ENCODE peak calls at places on chromosomes 12 and 14, in four cellular contexts. L is H1, Y is GM06990, G is esophagus squamous epithelium. F is an unnamed sample.

GRCh38 chr12:78725951-78726550 is 138.5 kb upstream of the SYT1 start:
- DNase-seq in L (no peak), Y (no peak), G (no peak), F (no peak)

GRCh38 chr12:91853350-91854127 is 292.1 kb downstream of the BTG1 start:
- DNase-seq in L (no peak), Y (no peak), G (no peak), F (no peak)

GRCh38 chr12:68557011-68557715 is 53.5 kb upstream of the RAP1B start:
- DNase-seq in L (no peak), Y (no peak), G (no peak), F (no peak)

GRCh38 chr12:67367843-67368242 is 98.7 kb downstream of the CAND1 start:
- DNase-seq in L (no peak), Y (no peak), G (no peak), F (no peak)

GRCh38 chr12:132403636-132404434 is 74.4 kb upstream of the GALNT9 start:
- DNase-seq in L (no peak), Y (no peak), G (no peak), F (no peak)

GRCh38 chr12:64273527-64274403 is 51.7 kb upstream of the KICS2 start:
- DNase-seq in L (peak; percentile 71), Y (peak; percentile 6), G (no peak), F (peak; percentile 27)

GRCh38 chr12:119613319-119613936 is 19.9 kb downstream of the TMEM233 start:
- DNase-seq in L (no peak), Y (no peak), G (no peak), F (no peak)

GRCh38 chr14:65304239-65304638 is 108.3 kb upstream of the FUT8 start:
- DNase-seq in L (no peak), Y (peak; percentile 73), G (no peak), F (no peak)

GRCh38 chr14:92615451-92615850 is 101.9 kb downstream of the RIN3 start:
- DNase-seq in L (no peak), Y (peak; percentile 52), G (no peak), F (peak; percentile 55)

GRCh38 chr12:113136128-113136989 is 798 bp upstream of the RASAL1 start:
- DNase-seq in L (peak; percentile 71), Y (no peak), G (no peak), F (no peak)

GRCh38 chr12:72540811-72541210 is 268.6 kb downstream of the TRHDE start:
- DNase-seq in L (no peak), Y (no peak), G (no peak), F (no peak)

GRCh38 chr12:120007272-120007671 is 18.2 kb downstream of the BICDL1 start:
- DNase-seq in L (no peak), Y (peak; percentile 41), G (no peak), F (no peak)

GRCh38 chr12:48351022-48351708 is 446 bp upstream of the ZNF641 start:
- DNase-seq in L (no peak), Y (no peak), G (no peak), F (no peak)

GRCh38 chr14:63659726-63660125 is 18.1 kb upstream of the WDR89 start:
- DNase-seq in L (no peak), Y (no peak), G (no peak), F (no peak)

GRCh38 chr14:70011098-70011497 is 131.9 kb downstream of the SMOC1 start:
- DNase-seq in L (no peak), Y (no peak), G (no peak), F (no peak)

GRCh38 chr14:100824156-100824555 is 1.8 kb upstream of the MEG3 start:
- DNase-seq in L (peak; percentile 81), Y (no peak), G (no peak), F (peak; percentile 47)

GRCh38 chr12:31029916-31030562 is 43.6 kb upstream of the DDX11 start:
- DNase-seq in L (peak; percentile 35), Y (no peak), G (no peak), F (no peak)

GRCh38 chr14:72558721-72559120 is 335.2 kb downstream of the DPF3 start:
- DNase-seq in L (no peak), Y (no peak), G (no peak), F (no peak)

GRCh38 chr14:95261616-95262510 is 57.8 kb downstream of the CLMN start:
- DNase-seq in L (no peak), Y (no peak), G (no peak), F (no peak)

GRCh38 chr12:8088574-8088973 is 6.5 kb downstream of the NECAP1 start:
- DNase-seq in L (no peak), Y (peak; percentile 25), G (no peak), F (peak; percentile 54)

GRCh38 chr14:44053422-44053821 is 453.7 kb downstream of the FSCB start:
- DNase-seq in L (no peak), Y (no peak), G (no peak), F (no peak)

GRCh38 chr12:111396726-111397445 is 8.8 kb upstream of the SH2B3 start:
- DNase-seq in L (peak; percentile 98), Y (peak; percentile 89), G (peak; percentile 36), F (peak; percentile 89)

GRCh38 chr14:47365248-47365647 is 310.2 kb downstream of the MDGA2 start:
- DNase-seq in L (no peak), Y (no peak), G (no peak), F (no peak)

GRCh38 chr14:88993946-88994345 is 169.5 kb downstream of the TTC8 start:
- DNase-seq in L (no peak), Y (no peak), G (no peak), F (no peak)

GRCh38 chr12:79006306-79006705 is 141.7 kb downstream of the SYT1 start:
- DNase-seq in L (no peak), Y (no peak), G (no peak), F (no peak)

GRCh38 chr14:87368751-87369150 is 624.2 kb downstream of the GALC start:
- DNase-seq in L (no peak), Y (no peak), G (no peak), F (no peak)

GRCh38 chr12:96501139-96501741 is 11.9 kb downstream of the CFAP54 start:
- DNase-seq in L (no peak), Y (peak; percentile 66), G (peak; percentile 16), F (no peak)

GRCh38 chr14:57933363-57933762 is 67.5 kb upstream of the SLC35F4 start:
- DNase-seq in L (no peak), Y (no peak), G (no peak), F (no peak)

GRCh38 chr12:75781532-75782046 is 250.0 kb downstream of the PHLDA1 start:
- DNase-seq in L (no peak), Y (no peak), G (no peak), F (no peak)

GRCh38 chr12:59717436-59717835 is 121.6 kb downstream of the SLC16A7 start:
- DNase-seq in L (no peak), Y (no peak), G (no peak), F (no peak)

GRCh38 chr12:20549115-20549719 is 145.9 kb upstream of the SLCO1C1 start:
- DNase-seq in L (no peak), Y (no peak), G (no peak), F (no peak)

DNA sequence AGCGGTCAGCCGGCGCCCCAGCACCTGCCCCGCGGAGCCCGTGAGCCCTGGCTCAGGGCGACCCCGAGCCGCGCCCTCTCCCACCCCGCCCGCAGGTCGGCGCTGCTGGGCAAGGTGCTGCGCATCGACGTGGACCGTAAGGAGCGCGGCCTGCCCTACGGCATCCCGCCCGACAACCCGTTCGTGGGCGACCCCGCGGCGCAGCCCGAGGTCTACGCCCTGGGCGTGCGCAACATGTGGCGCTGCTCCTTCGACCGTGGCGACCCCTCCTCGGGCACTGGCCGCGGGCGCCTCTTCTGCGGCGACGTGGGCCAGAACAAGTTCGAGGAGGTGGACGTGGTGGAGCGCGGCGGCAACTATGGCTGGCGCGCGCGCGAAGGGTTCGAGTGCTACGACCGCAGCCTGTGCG is 14.4 kb downstream of the HHIPL1 start:
- DNase-seq in L (peak; percentile 68), Y (no peak), G (no peak), F (no peak)
- TF ChIP-seq CTCF in L (peak; percentile 54), Y (no peak), G (no peak), F (no peak)

GRCh38 chr14:104772707-104773504 is 20.0 kb downstream of the SIVA1 start:
- DNase-seq in L (no peak), Y (no peak), G (no peak), F (no peak)

GRCh38 chr14:104774453-104775072 is 21.0 kb downstream of the AKT1 start:
- DNase-seq in L (no peak), Y (no peak), G (no peak), F (no peak)

GRCh38 chr14:104775073-104775489 is 20.5 kb downstream of the AKT1 start:
- DNase-seq in L (no peak), Y (no peak), G (no peak), F (no peak)

GRCh38 chr14:104771918-104772706 is 19.2 kb downstream of the SIVA1 start:
- DNase-seq in L (no peak), Y (no peak), G (no peak), F (no peak)

DNA sequence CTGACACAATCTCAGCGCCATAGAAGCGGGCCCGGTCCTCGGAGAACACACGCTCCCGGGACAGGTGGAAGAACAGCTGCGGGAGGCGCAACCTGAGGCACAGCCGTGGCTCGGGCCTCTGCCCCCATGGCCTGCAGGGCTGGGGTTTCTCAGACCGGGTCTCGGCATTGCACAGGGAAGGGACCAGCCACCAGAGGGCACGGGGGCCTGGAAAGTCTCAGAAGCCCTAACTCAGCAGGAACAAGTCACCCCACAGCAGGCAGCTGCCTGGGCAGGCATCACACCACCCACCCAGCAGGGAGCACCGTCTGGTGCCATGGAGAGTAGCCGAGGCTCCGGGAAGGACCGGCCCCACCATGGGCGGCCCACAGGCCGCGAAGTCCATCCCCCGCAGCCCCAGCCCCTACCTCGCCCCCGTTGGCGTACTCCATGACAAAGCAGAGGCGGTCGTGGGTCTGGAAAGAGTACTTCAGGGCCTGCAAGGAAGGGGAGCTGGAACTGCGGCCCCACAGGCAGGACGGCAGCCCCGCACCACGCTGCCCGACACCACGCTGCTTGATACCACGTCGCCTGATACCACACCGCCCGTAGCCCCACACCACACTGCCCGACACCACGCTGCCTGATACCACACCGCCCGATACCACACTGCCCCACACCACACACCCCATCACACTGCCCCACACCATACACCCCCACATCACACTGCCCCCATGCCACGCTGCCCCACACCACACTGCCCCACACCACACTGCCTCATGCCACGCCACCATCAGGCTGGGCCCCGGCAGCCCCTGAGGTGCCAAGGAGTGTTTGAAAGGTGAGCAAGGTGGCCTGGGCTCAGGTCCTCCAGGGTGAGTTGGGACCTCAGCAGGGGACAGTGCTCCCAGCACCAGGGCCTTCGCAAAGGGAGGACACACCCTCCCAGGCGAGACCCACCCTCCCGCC is 20.8 kb downstream of the SIVA1 start:
- DNase-seq in L (no peak), Y (no peak), G (no peak), F (no peak)
- TF ChIP-seq CTCF in L (peak; percentile 36), Y (no peak), G (no peak), F (no peak)

GRCh38 chr12:52543985-52544888 is 8.7 kb downstream of the KRT71 start:
- DNase-seq in L (no peak), Y (no peak), G (no peak), F (no peak)
- TF ChIP-seq CTCF in L (peak; percentile 21), Y (no peak), G (no peak), F (no peak)

DNA sequence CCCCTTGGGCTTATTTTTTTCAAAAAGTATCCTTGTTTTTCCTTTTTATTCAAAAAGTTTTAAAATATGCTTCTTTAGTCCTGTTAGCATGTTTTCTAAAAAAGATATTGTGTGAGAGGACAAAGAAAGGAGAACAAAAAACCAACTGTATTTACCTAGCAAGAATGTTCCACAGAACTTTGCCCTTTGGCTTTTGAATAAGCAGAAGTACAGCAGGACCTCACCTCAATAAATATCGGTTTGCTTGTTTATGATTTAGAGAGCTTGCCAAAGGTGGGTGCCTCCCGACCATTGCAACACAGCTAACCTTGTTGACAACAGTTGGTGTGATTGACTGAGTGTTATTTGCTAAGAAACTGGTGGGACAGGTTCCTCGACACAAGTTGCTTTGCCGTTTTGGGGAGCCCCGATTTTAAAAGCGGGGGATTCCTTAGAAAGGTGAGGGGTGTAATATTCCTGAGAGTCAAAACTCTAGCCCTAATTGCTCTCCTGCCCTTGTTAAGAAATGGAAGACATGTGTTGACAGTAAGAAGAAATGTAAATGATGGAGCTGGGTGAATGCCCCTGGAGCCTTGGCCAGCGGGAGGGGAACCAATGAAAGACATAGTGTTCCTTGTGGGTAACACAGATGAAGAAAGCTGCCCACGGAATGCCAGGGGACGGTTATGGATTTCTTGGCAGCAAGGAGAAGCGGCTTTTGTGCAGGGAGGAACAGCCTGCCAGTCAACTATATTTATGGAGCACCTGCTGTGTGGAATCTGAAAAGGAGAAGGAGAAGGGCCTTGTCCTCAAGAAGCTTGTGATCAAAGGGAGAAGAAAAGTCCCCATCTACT is 13.7 kb downstream of the MYBPC1 start:
- DNase-seq in L (no peak), Y (no peak), G (no peak), F (no peak)
- TF ChIP-seq CTCF in L (no peak), Y (no peak), G (no peak), F (no peak)

F was measured in GM13976.